ENCODE peak calls at places on chromosome X, in ten cellular contexts. L is activated B cell treated with CpG ODN at 0.5 μM for 24 hours, Y is fibroblast of pulmonary artery, S is GM20000, B is astrocyte of the spinal cord, O is left ventricle myocardium inferior, V is Caco-2, G is progenitor cell of endocrine pancreas, N is adrenal gland, I is AG09309. Q is an unnamed sample.

GRCh38 chrX:48468693-48469691 is 1.1 kb downstream of the SLC38A5 start:
- DNase-seq in N (no peak), I (no peak), S (peak; percentile 46), B (no peak), O (no peak), V (no peak), L (no peak), G (no peak), Y (no peak), Q (no peak)

GRCh38 chrX:17590892-17591740 is 146.2 kb upstream of the SCML1 start:
- DNase-seq in V (peak; percentile 46), Y (peak; percentile 77), S (peak; percentile 12), I (peak; percentile 63), O (peak; percentile 24), B (peak; percentile 80), N (peak; percentile 78), L (no peak), G (peak; percentile 51), Q (peak; percentile 72)

GRCh38 chrX:77276742-77277141 is 170.4 kb upstream of the FGF16 start:
- DNase-seq in I (no peak), B (no peak), O (no peak), G (no peak), L (no peak), V (no peak), N (no peak), Y (no peak), S (no peak), Q (no peak)

GRCh38 chrX:48958635-48959094 is 1.3 kb upstream of the OTUD5 start:
- DNase-seq in S (no peak), Y (peak; percentile 56), B (peak; percentile 59), N (peak; percentile 75), G (no peak), L (no peak), O (peak; percentile 24), I (peak; percentile 32), V (no peak), Q (no peak)

GRCh38 chrX:122880952-122881351 is 303.1 kb upstream of the GRIA3 start:
- DNase-seq in I (no peak), V (no peak), S (no peak), L (no peak), B (no peak), O (no peak), N (no peak), Y (no peak), G (no peak), Q (no peak)

GRCh38 chrX:79096339-79096638 is 48.2 kb upstream of the GPR174 start:
- DNase-seq in V (no peak), S (no peak), L (no peak), N (no peak), B (no peak), Y (no peak), G (no peak), I (no peak), O (no peak), Q (no peak)

GRCh38 chrX:36436286-36436860 is 516.8 kb downstream of the CFAP47 start:
- DNase-seq in L (no peak), V (no peak), I (no peak), G (no peak), Y (no peak), B (no peak), O (no peak), N (no peak), S (no peak), Q (no peak)

GRCh38 chrX:129516402-129516801 is 6.9 kb downstream of the SMARCA1 start:
- DNase-seq in N (no peak), V (no peak), S (no peak), Y (no peak), I (no peak), O (no peak), B (no peak), G (no peak), L (no peak), Q (no peak)

GRCh38 chrX:112868586-112868985 is 28.0 kb upstream of the AMOT start:
- DNase-seq in I (no peak), S (no peak), N (no peak), O (no peak), G (no peak), B (no peak), L (no peak), Y (no peak), V (no peak), Q (no peak)

GRCh38 chrX:81336455-81337144 is 134.7 kb downstream of the SH3BGRL start:
- DNase-seq in Y (no peak), B (peak; percentile 24), I (no peak), L (no peak), N (no peak), O (no peak), G (no peak), V (no peak), S (no peak), Q (no peak)

GRCh38 chrX:120653000-120653399 is 23.1 kb upstream of the C1GALT1C1 start:
- DNase-seq in N (no peak), S (no peak), I (no peak), V (no peak), L (no peak), B (no peak), O (no peak), Y (no peak), G (no peak), Q (no peak)

GRCh38 chrX:114800719-114801118 is 216.7 kb downstream of the IL13RA2 start:
- DNase-seq in B (peak; percentile 15), N (no peak), S (no peak), O (no peak), L (no peak), G (no peak), I (peak; percentile 31), V (no peak), Y (peak; percentile 69), Q (no peak)

GRCh38 chrX:25003066-25003849 is 12.5 kb downstream of the ARX start:
- DNase-seq in B (no peak), G (no peak), V (no peak), N (no peak), Y (no peak), I (no peak), L (no peak), O (no peak), S (no peak), Q (no peak)

GRCh38 chrX:427812-428725 is 41.4 kb upstream of the PPP2R3B start:
- DNase-seq in G (peak; percentile 28), L (no peak), N (no peak), B (no peak), Y (peak; percentile 17), V (no peak), I (no peak), S (no peak), O (no peak), Q (no peak)
- TF ChIP-seq CTCF in G (peak; percentile 66), L (no peak), N (no peak), B (peak; percentile 17), Y (no peak), V (no peak), I (peak; percentile 8), S (no peak), O (no peak), Q (peak; percentile 74)

GRCh38 chrX:38305971-38306370 is 21.3 kb downstream of the RPGR start:
- DNase-seq in V (no peak), B (peak; percentile 49), S (no peak), G (no peak), O (no peak), Y (peak; percentile 91), N (no peak), I (no peak), L (no peak), Q (no peak)

GRCh38 chrX:38304010-38304409 is 23.3 kb downstream of the RPGR start:
- DNase-seq in G (no peak), Y (peak; percentile 61), S (no peak), N (no peak), O (no peak), V (no peak), I (no peak), L (no peak), B (peak; percentile 23), Q (no peak)
- TF ChIP-seq CTCF in G (peak; percentile 48), Y (peak; percentile 50), S (no peak), N (peak; percentile 16), O (peak; percentile 37), V (peak; percentile 36), I (peak; percentile 44), L (no peak), B (peak; percentile 44), Q (peak; percentile 59)

DNA sequence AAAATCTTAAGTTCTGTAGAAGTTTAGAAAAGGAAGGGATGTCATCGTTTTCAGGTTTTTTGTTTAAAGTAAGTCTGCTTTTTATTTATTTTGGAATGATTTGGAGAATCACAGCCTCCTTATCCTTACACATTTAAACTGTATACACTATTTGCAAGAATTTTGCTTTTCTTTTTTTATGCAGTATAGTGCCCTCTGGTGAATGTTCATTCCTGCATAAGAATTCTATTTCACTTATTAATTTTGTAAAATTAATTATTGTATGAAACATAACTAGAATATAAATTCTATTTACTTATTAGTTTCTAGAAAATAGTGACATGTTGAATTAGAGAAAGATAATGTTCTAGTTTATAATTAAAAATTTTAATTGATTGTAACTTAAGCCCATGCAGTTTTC is 44.6 kb downstream of the DACH2 start:
- DNase-seq in N (no peak), V (no peak), Y (no peak), I (no peak), G (no peak), L (no peak), B (no peak), S (no peak), O (no peak), Q (no peak)
- TF ChIP-seq CTCF in N (no peak), V (no peak), Y (no peak), I (no peak), G (peak; percentile 9), L (no peak), B (no peak), S (no peak), O (no peak), Q (peak; percentile 36)

DNA sequence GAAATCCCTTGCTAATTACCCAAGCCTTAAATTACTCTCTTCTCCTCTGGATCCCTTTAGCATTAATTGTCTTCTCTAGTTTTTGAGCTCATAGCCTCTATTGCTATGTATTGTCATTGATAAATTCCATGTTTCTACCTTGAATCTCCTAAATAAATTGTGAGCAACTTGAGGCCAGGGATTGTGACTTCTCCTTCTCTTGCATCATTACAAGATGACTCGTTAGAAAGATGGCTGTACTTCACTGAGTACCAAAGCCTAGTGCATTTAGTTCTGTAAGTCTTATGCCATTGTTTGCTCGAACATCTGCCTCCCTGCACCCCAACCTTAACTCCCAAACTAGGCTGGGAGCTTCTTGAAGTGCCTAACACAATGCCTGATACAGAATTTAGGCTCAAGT is 15.3 kb downstream of the VSIG4 start:
- DNase-seq in N (no peak), O (no peak), S (no peak), B (no peak), L (no peak), I (no peak), G (no peak), V (no peak), Y (no peak), Q (no peak)
- TF ChIP-seq CTCF in N (no peak), O (no peak), S (no peak), B (no peak), L (no peak), I (no peak), G (no peak), V (no peak), Y (no peak), Q (no peak)

Q was measured in type B pancreatic cell.